ENCODE peak calls at places on chromosomes 5 and 9, in eight cellular contexts. One of them, this sample, is unnamed.

GRCh38 chr5:144219869-144220268 is 49.2 kb downstream of the KCTD16 start:
- DNase-seq in tibial nerve: no peak
- DNase-seq in right lobe of liver: no peak
- DNase-seq in stomach: no peak
- DNase-seq in adrenal gland: no peak
- DNase-seq in A549: no peak
- DNase-seq in body of pancreas: no peak
- DNase-seq in sigmoid colon: no peak
- DNase-seq in this sample: no peak

GRCh38 chr9:85290019-85290418 is 451.7 kb downstream of the AGTPBP1 start:
- DNase-seq in sigmoid colon: no peak
- DNase-seq in body of pancreas: no peak
- DNase-seq in adrenal gland: no peak
- DNase-seq in tibial nerve: no peak
- DNase-seq in right lobe of liver: no peak
- DNase-seq in stomach: no peak
- DNase-seq in A549: no peak
- DNase-seq in this sample: no peak

GRCh38 chr9:129617167-129617566 is 3.7 kb downstream of the C9orf50 start:
- DNase-seq in right lobe of liver: no peak
- DNase-seq in stomach: no peak
- DNase-seq in A549: peak; percentile 72
- DNase-seq in sigmoid colon: no peak
- DNase-seq in body of pancreas: no peak
- DNase-seq in adrenal gland: no peak
- DNase-seq in tibial nerve: no peak
- DNase-seq in this sample: peak; percentile 67

GRCh38 chr5:17359451-17359965 is 138.5 kb upstream of the TAF11L2 start:
- DNase-seq in tibial nerve: no peak
- DNase-seq in adrenal gland: no peak
- DNase-seq in stomach: no peak
- DNase-seq in right lobe of liver: no peak
- DNase-seq in sigmoid colon: no peak
- DNase-seq in body of pancreas: no peak
- DNase-seq in A549: no peak
- DNase-seq in this sample: no peak

GRCh38 chr9:69572611-69573010 is 99.6 kb downstream of the APBA1 start:
- DNase-seq in adrenal gland: no peak
- DNase-seq in sigmoid colon: no peak
- DNase-seq in tibial nerve: no peak
- DNase-seq in stomach: no peak
- DNase-seq in right lobe of liver: no peak
- DNase-seq in A549: no peak
- DNase-seq in body of pancreas: no peak
- DNase-seq in this sample: no peak

GRCh38 chr5:180817847-180818246 is 15.2 kb upstream of the MGAT1 start:
- DNase-seq in right lobe of liver: no peak
- DNase-seq in adrenal gland: peak; percentile 38
- DNase-seq in body of pancreas: peak; percentile 67
- DNase-seq in A549: no peak
- DNase-seq in sigmoid colon: peak; percentile 49
- DNase-seq in tibial nerve: no peak
- DNase-seq in stomach: no peak
- DNase-seq in this sample: no peak

GRCh38 chr5:54988817-54989216 is 3.4 kb upstream of the ESM1 start:
- DNase-seq in right lobe of liver: no peak
- DNase-seq in adrenal gland: no peak
- DNase-seq in A549: no peak
- DNase-seq in stomach: no peak
- DNase-seq in body of pancreas: no peak
- DNase-seq in sigmoid colon: no peak
- DNase-seq in tibial nerve: no peak
- DNase-seq in this sample: no peak

GRCh38 chr5:94793816-94794198 is 175.3 kb downstream of the SLF1 start:
- DNase-seq in sigmoid colon: no peak
- DNase-seq in body of pancreas: no peak
- DNase-seq in tibial nerve: no peak
- DNase-seq in right lobe of liver: no peak
- DNase-seq in adrenal gland: no peak
- DNase-seq in A549: no peak
- DNase-seq in stomach: no peak
- DNase-seq in this sample: peak; percentile 8

GRCh38 chr9:74645007-74645639 is 148.0 kb downstream of the RORB start:
- DNase-seq in stomach: no peak
- DNase-seq in A549: no peak
- DNase-seq in right lobe of liver: no peak
- DNase-seq in sigmoid colon: no peak
- DNase-seq in body of pancreas: no peak
- DNase-seq in adrenal gland: no peak
- DNase-seq in tibial nerve: peak; percentile 20
- DNase-seq in this sample: no peak

GRCh38 chr5:35198096-35198495 is 32.2 kb downstream of the PRLR start:
- DNase-seq in right lobe of liver: peak; percentile 83
- DNase-seq in sigmoid colon: no peak
- DNase-seq in body of pancreas: peak; percentile 93
- DNase-seq in adrenal gland: peak; percentile 76
- DNase-seq in stomach: peak; percentile 91
- DNase-seq in tibial nerve: no peak
- DNase-seq in A549: no peak
- DNase-seq in this sample: peak; percentile 21

GRCh38 chr9:98430535-98430934 is 175.1 kb upstream of the TBC1D2 start:
- DNase-seq in right lobe of liver: no peak
- DNase-seq in A549: no peak
- DNase-seq in adrenal gland: peak; percentile 37
- DNase-seq in stomach: no peak
- DNase-seq in sigmoid colon: no peak
- DNase-seq in tibial nerve: peak; percentile 17
- DNase-seq in body of pancreas: no peak
- DNase-seq in this sample: no peak

GRCh38 chr9:129567842-129568559 is 52.9 kb downstream of the C9orf50 start:
- DNase-seq in tibial nerve: no peak
- DNase-seq in adrenal gland: peak; percentile 61
- DNase-seq in right lobe of liver: peak; percentile 79
- DNase-seq in body of pancreas: peak; percentile 37
- DNase-seq in stomach: peak; percentile 40
- DNase-seq in A549: peak; percentile 64
- DNase-seq in sigmoid colon: no peak
- DNase-seq in this sample: peak; percentile 50

GRCh38 chr5:113294341-113295110 is 140.3 kb downstream of the TSSK1B start:
- DNase-seq in stomach: peak; percentile 77
- DNase-seq in right lobe of liver: peak; percentile 91
- DNase-seq in body of pancreas: peak; percentile 82
- DNase-seq in A549: peak; percentile 51
- DNase-seq in sigmoid colon: peak; percentile 96
- DNase-seq in adrenal gland: peak; percentile 84
- DNase-seq in tibial nerve: peak; percentile 89
- DNase-seq in this sample: peak; percentile 80
- TF ChIP-seq POLR2A in stomach: no peak
- TF ChIP-seq POLR2A in right lobe of liver: peak; percentile 87
- TF ChIP-seq POLR2A in body of pancreas: peak; percentile 76
- TF ChIP-seq POLR2A in A549: no peak
- TF ChIP-seq POLR2A in sigmoid colon: peak; percentile 75
- TF ChIP-seq POLR2A in adrenal gland: peak; percentile 90
- TF ChIP-seq POLR2A in tibial nerve: peak; percentile 91
- TF ChIP-seq POLR2A in this sample: peak; percentile 50

GRCh38 chr5:110738812-110739651 is at the start of gene SLC25A46:
- DNase-seq in adrenal gland: peak; percentile 89
- DNase-seq in sigmoid colon: peak; percentile 93
- DNase-seq in right lobe of liver: peak; percentile 86
- DNase-seq in A549: peak; percentile 79
- DNase-seq in body of pancreas: peak; percentile 88
- DNase-seq in tibial nerve: peak; percentile 84
- DNase-seq in stomach: peak; percentile 88
- DNase-seq in this sample: peak; percentile 47
- TF ChIP-seq POLR2A in adrenal gland: peak; percentile 58
- TF ChIP-seq POLR2A in sigmoid colon: no peak
- TF ChIP-seq POLR2A in right lobe of liver: peak; percentile 71
- TF ChIP-seq POLR2A in A549: peak; percentile 70
- TF ChIP-seq POLR2A in body of pancreas: peak; percentile 76
- TF ChIP-seq POLR2A in tibial nerve: peak; percentile 24
- TF ChIP-seq POLR2A in stomach: no peak
- TF ChIP-seq POLR2A in this sample: peak; percentile 83

GRCh38 chr9:5449521-5450359 is 602 bp upstream of the CD274 start:
- DNase-seq in body of pancreas: no peak
- DNase-seq in sigmoid colon: no peak
- DNase-seq in A549: no peak
- DNase-seq in right lobe of liver: no peak
- DNase-seq in tibial nerve: no peak
- DNase-seq in stomach: no peak
- DNase-seq in adrenal gland: no peak
- DNase-seq in this sample: no peak

GRCh38 chr9:5448461-5448860 is 1.9 kb upstream of the CD274 start:
- DNase-seq in stomach: no peak
- DNase-seq in body of pancreas: no peak
- DNase-seq in A549: no peak
- DNase-seq in tibial nerve: no peak
- DNase-seq in adrenal gland: no peak
- DNase-seq in right lobe of liver: no peak
- DNase-seq in sigmoid colon: no peak
- DNase-seq in this sample: no peak

GRCh38 chr9:5448016-5448415 is 2.3 kb upstream of the CD274 start:
- DNase-seq in stomach: no peak
- DNase-seq in tibial nerve: no peak
- DNase-seq in A549: no peak
- DNase-seq in body of pancreas: no peak
- DNase-seq in sigmoid colon: no peak
- DNase-seq in right lobe of liver: no peak
- DNase-seq in adrenal gland: no peak
- DNase-seq in this sample: no peak

GRCh38 chr9:5452286-5452609 is 1.9 kb downstream of the CD274 start:
- DNase-seq in sigmoid colon: no peak
- DNase-seq in A549: no peak
- DNase-seq in stomach: no peak
- DNase-seq in right lobe of liver: no peak
- DNase-seq in tibial nerve: no peak
- DNase-seq in adrenal gland: no peak
- DNase-seq in body of pancreas: no peak
- DNase-seq in this sample: no peak

DNA sequence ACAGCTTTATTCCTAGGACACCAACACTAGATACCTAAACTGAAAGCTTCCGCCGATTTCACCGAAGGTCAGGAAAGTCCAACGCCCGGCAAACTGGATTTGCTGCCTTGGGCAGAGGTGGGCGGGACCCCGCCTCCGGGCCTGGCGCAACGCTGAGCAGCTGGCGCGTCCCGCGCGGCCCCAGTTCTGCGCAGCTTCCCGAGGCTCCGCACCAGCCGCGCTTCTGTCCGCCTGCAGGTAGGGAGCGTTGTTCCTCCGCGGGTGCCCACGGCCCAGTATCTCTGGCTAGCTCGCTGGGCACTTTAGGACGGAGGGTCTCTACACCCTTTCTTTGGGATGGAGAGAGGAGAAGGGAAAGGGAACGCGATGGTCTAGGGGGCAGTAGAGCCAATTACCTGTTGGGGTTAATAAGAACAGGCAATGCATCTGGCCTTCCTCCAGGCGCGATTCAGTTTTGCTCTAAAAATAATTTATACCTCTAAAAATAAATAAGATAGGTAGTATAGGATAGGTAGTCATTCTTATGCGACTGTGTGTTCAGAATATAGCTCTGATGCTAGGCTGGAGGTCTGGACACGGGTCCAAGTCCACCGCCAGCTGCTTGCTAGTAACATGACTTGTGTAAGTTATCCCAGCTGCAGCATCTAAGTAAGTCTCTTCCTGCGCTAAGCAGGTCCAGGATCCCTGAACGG is at the start of gene CD274:
- DNase-seq in sigmoid colon: peak; percentile 93
- DNase-seq in stomach: peak; percentile 93
- DNase-seq in adrenal gland: peak; percentile 93
- DNase-seq in tibial nerve: peak; percentile 61
- DNase-seq in right lobe of liver: peak; percentile 96
- DNase-seq in A549: peak; percentile 70
- DNase-seq in body of pancreas: peak; percentile 96
- DNase-seq in this sample: peak; percentile 55
- TF ChIP-seq POLR2A in sigmoid colon: no peak
- TF ChIP-seq POLR2A in stomach: no peak
- TF ChIP-seq POLR2A in adrenal gland: peak; percentile 61
- TF ChIP-seq POLR2A in tibial nerve: peak; percentile 28
- TF ChIP-seq POLR2A in right lobe of liver: peak; percentile 65
- TF ChIP-seq POLR2A in A549: peak; percentile 44
- TF ChIP-seq POLR2A in body of pancreas: peak; percentile 81
- TF ChIP-seq POLR2A in this sample: no peak

GRCh38 chr9:90167920-90168319 is 474.7 kb downstream of the DIRAS2 start:
- DNase-seq in tibial nerve: no peak
- DNase-seq in right lobe of liver: no peak
- DNase-seq in sigmoid colon: no peak
- DNase-seq in stomach: no peak
- DNase-seq in A549: no peak
- DNase-seq in body of pancreas: no peak
- DNase-seq in adrenal gland: no peak
- DNase-seq in this sample: no peak
- TF ChIP-seq POLR2A in tibial nerve: no peak
- TF ChIP-seq POLR2A in right lobe of liver: no peak
- TF ChIP-seq POLR2A in sigmoid colon: no peak
- TF ChIP-seq POLR2A in stomach: no peak
- TF ChIP-seq POLR2A in A549: no peak
- TF ChIP-seq POLR2A in body of pancreas: no peak
- TF ChIP-seq POLR2A in adrenal gland: no peak
- TF ChIP-seq POLR2A in this sample: no peak

GRCh38 chr9:135500525-135501260 is at the start of gene MRPS2:
- DNase-seq in body of pancreas: peak; percentile 88
- DNase-seq in stomach: peak; percentile 89
- DNase-seq in tibial nerve: peak; percentile 65
- DNase-seq in adrenal gland: peak; percentile 87
- DNase-seq in A549: peak; percentile 86
- DNase-seq in sigmoid colon: peak; percentile 93
- DNase-seq in right lobe of liver: peak; percentile 92
- DNase-seq in this sample: peak; percentile 96
- TF ChIP-seq POLR2A in body of pancreas: peak; percentile 69
- TF ChIP-seq POLR2A in stomach: no peak
- TF ChIP-seq POLR2A in tibial nerve: no peak
- TF ChIP-seq POLR2A in adrenal gland: peak; percentile 54
- TF ChIP-seq POLR2A in A549: peak; percentile 83
- TF ChIP-seq POLR2A in sigmoid colon: no peak
- TF ChIP-seq POLR2A in right lobe of liver: peak; percentile 59
- TF ChIP-seq POLR2A in this sample: peak; percentile 78

DNA sequence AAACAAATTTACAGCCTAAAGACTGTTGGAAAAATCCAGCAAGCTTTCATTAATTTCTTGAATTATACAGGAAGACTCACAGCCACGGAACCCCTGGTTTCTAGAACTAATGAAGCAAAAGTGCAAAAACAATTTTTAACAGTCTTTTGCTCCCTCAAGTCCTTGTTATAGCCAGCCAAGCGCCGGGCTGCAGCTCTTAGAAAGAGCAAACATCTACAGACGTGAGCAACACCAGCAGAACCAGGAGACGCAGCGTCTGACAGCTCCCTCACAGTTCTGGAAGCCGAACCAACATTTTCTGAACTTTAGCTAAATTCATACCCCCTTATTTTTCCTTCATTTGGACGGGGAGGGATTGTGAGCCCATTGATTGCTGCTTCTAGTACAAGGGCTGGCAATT is 45.9 kb downstream of the AK8 start:
- DNase-seq in A549: no peak
- DNase-seq in body of pancreas: no peak
- DNase-seq in right lobe of liver: no peak
- DNase-seq in adrenal gland: no peak
- DNase-seq in tibial nerve: no peak
- DNase-seq in stomach: no peak
- DNase-seq in sigmoid colon: peak; percentile 26
- DNase-seq in this sample: no peak
- TF ChIP-seq POLR2A in A549: no peak
- TF ChIP-seq POLR2A in body of pancreas: no peak
- TF ChIP-seq POLR2A in right lobe of liver: no peak
- TF ChIP-seq POLR2A in adrenal gland: no peak
- TF ChIP-seq POLR2A in tibial nerve: no peak
- TF ChIP-seq POLR2A in stomach: no peak
- TF ChIP-seq POLR2A in sigmoid colon: no peak
- TF ChIP-seq POLR2A in this sample: no peak

This sample was measured in H54.